ENCODE peak calls at places on chromosomes 2 and 18, in seven cellular contexts. A is K562, D is GM12878, L is HCT116, W is H1, T is HepG2, R is SK-N-SH. X is an unnamed sample.

GRCh38 chr2:64945973-64946736 is 43.0 kb upstream of the SLC1A4 start:
- DNase-seq in A (no peak), D (peak), L (no peak), W (no peak), T (no peak), R (no peak), X (no peak)

GRCh38 chr2:225122582-225123486 is 80.6 kb upstream of the DOCK10 start:
- DNase-seq in A (no peak), D (no peak), L (no peak), W (peak), T (no peak), R (peak), X (no peak)

GRCh38 chr2:117801826-117802225 is 12.7 kb upstream of the DDX18 start:
- DNase-seq in A (no peak), D (no peak), L (no peak), W (no peak), T (no peak), R (no peak), X (no peak)

GRCh38 chr2:168480825-168481585 is 24.9 kb downstream of the CERS6 start:
- DNase-seq in A (no peak), D (no peak), L (no peak), W (no peak), T (no peak), R (no peak), X (no peak)

GRCh38 chr18:7637269-7637668 is 70.2 kb downstream of the PTPRM start:
- DNase-seq in A (no peak), D (no peak), L (no peak), W (no peak), T (peak), R (no peak), X (no peak)

GRCh38 chr2:169361706-169362345 is 508 bp downstream of the LRP2 start:
- DNase-seq in A (peak), D (no peak), L (no peak), W (peak), T (no peak), R (peak), X (no peak)

GRCh38 chr2:176075476-176075875 is 8.3 kb downstream of the EVX2 start:
- DNase-seq in A (no peak), D (no peak), L (no peak), W (peak), T (no peak), R (no peak), X (no peak)

GRCh38 chr2:120566331-120567035 is 169.2 kb upstream of the GLI2 start:
- DNase-seq in A (no peak), D (no peak), L (no peak), W (no peak), T (no peak), R (no peak), X (no peak)

GRCh38 chr2:240355001-240355891 is 80.2 kb upstream of the GPC1 start:
- DNase-seq in A (no peak), D (no peak), L (no peak), W (no peak), T (no peak), R (peak), X (no peak)

GRCh38 chr2:147250652-147251356 is 594.0 kb upstream of the ACVR2A start:
- DNase-seq in A (no peak), D (no peak), L (no peak), W (no peak), T (no peak), R (no peak), X (no peak)

GRCh38 chr18:56083097-56083865 is 495.3 kb upstream of the TCF4 start:
- DNase-seq in A (no peak), D (no peak), L (no peak), W (no peak), T (no peak), R (peak), X (no peak)

GRCh38 chr2:27185331-27186026 is 26.4 kb upstream of the ATRAID start:
- DNase-seq in A (no peak), D (no peak), L (no peak), W (no peak), T (peak), R (no peak), X (no peak)

GRCh38 chr2:183950673-183951072 is 647.7 kb upstream of the ZNF804A start:
- DNase-seq in A (no peak), D (no peak), L (no peak), W (no peak), T (no peak), R (peak), X (no peak)

GRCh38 chr2:42957109-42958035 is 165.0 kb upstream of the HAAO start:
- DNase-seq in A (no peak), D (no peak), L (no peak), W (no peak), T (peak), R (no peak), X (peak)

GRCh38 chr2:177545143-177545542 is 152.6 kb downstream of the AGPS start:
- DNase-seq in A (no peak), D (no peak), L (no peak), W (no peak), T (no peak), R (no peak), X (no peak)

GRCh38 chr18:55838841-55839240 is 250.8 kb upstream of the TCF4 start:
- DNase-seq in A (no peak), D (no peak), L (no peak), W (no peak), T (no peak), R (no peak), X (no peak)

GRCh38 chr2:174546519-174547506 is 50.8 kb downstream of the WIPF1 start:
- DNase-seq in A (peak), D (no peak), L (peak), W (peak), T (peak), R (peak), X (peak)

GRCh38 chr2:97675714-97676113 is 6.2 kb downstream of the C2orf92 start:
- DNase-seq in A (no peak), D (no peak), L (no peak), W (no peak), T (no peak), R (no peak), X (peak)
- H3K9ac ChIP-seq in A (no peak), D (no peak), L (no peak), W (no peak), T (no peak), R (no peak), X (no peak)

GRCh38 chr2:52558265-52558664 is 1209.3 kb upstream of the CHAC2 start:
- DNase-seq in A (no peak), D (no peak), L (no peak), W (no peak), T (no peak), R (no peak), X (peak)

GRCh38 chr2:52563144-52563543 is 1204.5 kb upstream of the CHAC2 start:
- DNase-seq in A (no peak), D (no peak), L (no peak), W (no peak), T (no peak), R (no peak), X (no peak)
- TF ChIP-seq YY1 in A (no peak), D (no peak), L (no peak), W (no peak), T (no peak), R (no peak), X (no peak)

GRCh38 chr2:18282026-18282425 is 278.4 kb downstream of the RDH14 start:
- DNase-seq in A (no peak), D (no peak), L (no peak), W (no peak), T (no peak), R (no peak), X (no peak)

GRCh38 chr2:18286897-18287296 is 273.6 kb downstream of the RDH14 start:
- DNase-seq in A (no peak), D (no peak), L (no peak), W (no peak), T (no peak), R (no peak), X (no peak)

GRCh38 chr2:18284331-18284730 is 276.1 kb downstream of the RDH14 start:
- DNase-seq in A (no peak), D (no peak), L (no peak), W (no peak), T (no peak), R (no peak), X (no peak)
- H3K9ac ChIP-seq in A (no peak), D (no peak), L (no peak), W (no peak), T (no peak), R (no peak), X (no peak)

GRCh38 chr18:2222270-2223185 is 348.8 kb downstream of the METTL4 start:
- DNase-seq in A (no peak), D (no peak), L (no peak), W (no peak), T (no peak), R (no peak), X (no peak)
- TF ChIP-seq YY1 in A (no peak), D (no peak), L (no peak), W (no peak), T (no peak), R (no peak), X (no peak)

GRCh38 chr2:88834866-88835265 is 143.4 kb downstream of the RPIA start:
- DNase-seq in A (no peak), D (no peak), L (no peak), W (no peak), T (no peak), R (no peak), X (no peak)
- H3K9ac ChIP-seq in A (no peak), D (no peak), L (no peak), W (no peak), T (no peak), R (no peak), X (no peak)

GRCh38 chr2:23199115-23199918 is 185.7 kb upstream of the KLHL29 start:
- DNase-seq in A (peak), D (no peak), L (peak), W (peak), T (peak), R (peak), X (peak)

GRCh38 chr2:23203383-23203782 is 181.6 kb upstream of the KLHL29 start:
- DNase-seq in A (no peak), D (no peak), L (no peak), W (no peak), T (no peak), R (no peak), X (no peak)

GRCh38 chr2:23200056-23200455 is 184.9 kb upstream of the KLHL29 start:
- DNase-seq in A (no peak), D (no peak), L (no peak), W (no peak), T (no peak), R (no peak), X (no peak)

GRCh38 chr2:23198316-23199114 is 186.5 kb upstream of the KLHL29 start:
- DNase-seq in A (no peak), D (no peak), L (no peak), W (no peak), T (no peak), R (no peak), X (no peak)

DNA sequence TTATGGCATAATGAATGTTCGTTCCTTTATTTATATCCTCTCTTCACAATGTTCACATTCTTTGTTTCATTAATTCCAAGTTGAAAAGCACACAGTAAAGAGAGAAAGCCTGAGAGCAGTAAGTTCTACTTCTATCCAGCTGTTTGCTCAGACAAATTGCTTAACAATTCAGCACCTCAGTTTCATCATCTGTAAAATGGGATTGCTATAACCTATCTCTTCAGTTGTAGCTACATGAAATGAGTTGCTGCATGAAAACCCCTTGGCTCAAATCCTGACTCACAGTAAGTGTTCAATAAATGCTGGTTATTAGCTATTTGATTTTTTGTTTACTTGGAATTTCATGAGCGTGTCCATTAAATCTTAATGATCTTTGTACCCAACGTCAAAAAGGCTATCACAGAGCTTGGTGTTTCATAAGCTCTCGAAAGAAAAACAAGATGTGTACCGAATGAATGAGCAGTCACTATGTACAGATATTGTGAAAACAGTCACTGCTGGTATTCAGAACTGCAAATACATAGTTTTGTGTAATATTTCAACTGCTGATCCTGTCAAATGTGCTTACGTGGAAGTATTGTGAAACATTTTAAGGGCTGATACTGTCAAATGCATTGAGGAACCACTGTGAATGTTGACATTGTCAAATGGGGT is 184.4 kb upstream of the KLHL29 start:
- DNase-seq in A (no peak), D (no peak), L (no peak), W (no peak), T (peak), R (no peak), X (no peak)
- TF ChIP-seq YY1 in A (no peak), D (no peak), L (no peak), W (no peak), T (no peak), R (no peak), X (no peak)

GRCh38 chr2:24491626-24492282 is 700 bp downstream of the NCOA1 start:
- DNase-seq in A (peak), D (no peak), L (no peak), W (peak), T (no peak), R (peak), X (no peak)
- H3K9ac ChIP-seq in A (peak), D (peak), L (peak), W (peak), T (peak), R (peak), X (peak)

X was measured in NT2/D1.